ENCODE peak calls at places on chromosomes 13 and 19, in seven cellular contexts. C is IMR-90, V is Peyer's patch, D is H9, Q is neuronal stem cell, J is neural progenitor cell, X is astrocyte. K is an unnamed sample.

GRCh38 chr13:88014527-88014926 is 343.4 kb downstream of the SLITRK5 start:
- DNase-seq in D (no peak), C (no peak), V (no peak), Q (no peak), X (no peak), J (no peak), K (no peak)

GRCh38 chr19:18682807-18683108 is 722 bp upstream of the CRTC1 start:
- DNase-seq in J (no peak), C (no peak), V (no peak), Q (no peak), D (no peak), X (no peak), K (no peak)

GRCh38 chr13:99657848-99658265 is 156.6 kb downstream of the TM9SF2 start:
- DNase-seq in Q (no peak), X (peak; percentile 31), J (peak; percentile 79), D (peak; percentile 68), V (peak; percentile 26), C (no peak), K (peak; percentile 11)

GRCh38 chr13:59263531-59263930 is 900.2 kb downstream of the DIAPH3 start:
- DNase-seq in D (no peak), X (no peak), Q (no peak), J (no peak), V (no peak), C (no peak), K (no peak)

GRCh38 chr13:113660066-113660465 is 2.1 kb upstream of the ATP4B start:
- DNase-seq in J (no peak), X (no peak), C (no peak), V (no peak), D (no peak), Q (no peak), K (no peak)

GRCh38 chr13:54841682-54842081 is 1813.1 kb downstream of the OLFM4 start:
- DNase-seq in V (no peak), Q (no peak), D (no peak), J (no peak), C (no peak), X (no peak), K (no peak)

GRCh38 chr13:111284579-111284978 is 35.9 kb upstream of the TEX29 start:
- DNase-seq in V (no peak), X (no peak), J (no peak), Q (no peak), C (no peak), D (no peak), K (no peak)

GRCh38 chr13:60169239-60170031 is 5.7 kb upstream of the DIAPH3 start:
- DNase-seq in D (no peak), Q (no peak), C (no peak), V (no peak), J (no peak), X (no peak), K (no peak)

GRCh38 chr19:35408284-35409171 is 37.7 kb downstream of the GPR42 start:
- DNase-seq in C (no peak), Q (no peak), V (no peak), D (no peak), X (no peak), J (no peak), K (no peak)

GRCh38 chr19:29010276-29010675 is 202.7 kb downstream of the UQCRFS1 start:
- DNase-seq in J (no peak), Q (no peak), C (no peak), X (no peak), V (no peak), D (no peak), K (no peak)
- H3K9me3 ChIP-seq in J (no peaks in the 10 kb centered on the region), Q (peaks cover 3% of the 10 kb centered on the region), C (no peaks in the 10 kb centered on the region), X (peaks cover 6% of the 10 kb centered on the region), V (no peaks in the 10 kb centered on the region), D (no peaks in the 10 kb centered on the region), K (no peaks in the 10 kb centered on the region)

DNA sequence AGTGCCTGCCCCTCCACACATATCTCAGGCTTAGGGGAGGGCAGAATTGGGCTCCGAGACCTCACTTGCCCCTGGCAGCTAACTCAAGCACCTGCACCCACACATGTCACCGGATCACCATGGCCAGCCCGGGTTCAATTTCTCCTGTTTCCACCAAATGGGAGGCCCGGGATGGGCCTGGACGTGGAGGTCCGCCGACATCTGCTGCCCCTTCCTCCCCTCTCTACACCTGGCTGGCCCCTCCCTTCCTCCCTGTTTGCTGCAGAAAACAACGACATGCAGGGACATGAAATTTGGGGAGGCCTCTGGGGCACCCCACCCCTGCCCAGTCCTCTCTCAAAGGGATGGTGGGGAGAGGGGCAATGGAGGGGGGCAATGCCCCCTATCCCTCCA is 1.3 kb downstream of the PRKD2 start:
- DNase-seq in J (peak; percentile 24), D (no peak), C (no peak), V (peak; percentile 35), Q (no peak), X (no peak), K (no peak)
- H3K27ac ChIP-seq in J (no peak overlapping the region), D (no peak overlapping the region), C (peak overlapping the region; percentile 87), V (peak overlapping the region; percentile 91), Q (no peak overlapping the region), X (peak overlapping the region; percentile 72), K (peak overlapping the region; percentile 92)

DNA sequence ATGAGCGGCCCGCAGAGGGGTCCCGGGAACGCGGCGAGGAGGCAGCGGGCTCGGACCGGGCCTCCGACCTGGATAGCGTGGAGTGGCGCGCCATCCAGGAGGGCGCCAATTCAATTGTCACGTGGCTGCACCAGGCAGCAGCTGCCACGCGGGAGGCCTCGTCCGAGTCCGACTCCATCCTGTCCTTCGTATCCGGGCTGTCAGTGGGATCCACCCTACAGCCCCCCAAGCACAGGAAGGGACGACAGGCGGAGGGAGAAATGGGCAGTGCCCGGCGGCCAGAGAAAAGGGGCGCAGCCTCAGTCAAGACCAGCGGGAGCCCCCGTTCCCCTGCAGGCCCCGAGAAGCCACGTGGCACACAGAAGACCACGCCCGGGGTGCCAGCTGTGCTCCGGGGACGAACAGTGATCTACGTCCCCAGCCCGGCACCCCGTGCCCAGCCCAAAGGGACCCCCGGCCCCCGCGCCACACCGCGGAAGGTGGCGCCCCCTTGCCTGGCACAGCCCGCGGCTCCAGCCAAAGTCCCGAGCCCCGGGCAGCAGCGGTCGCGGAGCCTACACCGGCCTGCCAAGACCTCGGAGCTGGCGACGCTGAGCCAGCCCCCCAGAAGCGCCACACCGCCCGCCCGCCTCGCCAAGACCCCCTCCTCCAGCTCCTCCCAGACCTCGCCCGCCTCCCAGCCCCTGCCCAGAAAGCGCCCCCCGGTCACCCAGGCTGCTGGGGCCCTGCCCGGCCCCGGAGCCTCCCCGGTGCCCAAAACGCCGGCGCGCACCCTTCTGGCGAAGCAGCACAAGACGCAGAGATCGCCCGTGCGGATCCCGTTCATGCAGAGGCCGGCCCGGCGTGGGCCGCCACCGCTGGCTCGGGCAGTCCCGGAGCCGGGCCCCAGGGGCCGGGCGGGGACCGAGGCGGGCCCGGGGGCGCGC is 10.5 kb downstream of the C19orf25 start:
- DNase-seq in C (peak; percentile 37), J (peak; percentile 76), D (no peak), X (no peak), V (no peak), Q (no peak), K (no peak)
- H3K4me1 ChIP-seq in C (peaks cover 21% of the 10 kb centered on the region), J (peaks cover 43% of the 10 kb centered on the region), D (no peaks in the 10 kb centered on the region), X (peaks cover 5% of the 10 kb centered on the region), V (peaks cover 73% of the 10 kb centered on the region), Q (peaks cover 27% of the 10 kb centered on the region), K (peaks cover 56% of the 10 kb centered on the region)

GRCh38 chr19:14843587-14843986 is 5.1 kb downstream of the OR7A10 start:
- DNase-seq in D (no peak), J (no peak), C (no peak), X (no peak), V (no peak), Q (no peak), K (no peak)

GRCh38 chr19:14835011-14835410 is at the start of the genes OR7A5 and OR7C1:
- DNase-seq in V (no peak), C (no peak), J (no peak), X (no peak), Q (no peak), D (no peak), K (no peak)

GRCh38 chr19:14837391-14837790 is 2.4 kb upstream of the OR7A5 start:
- DNase-seq in D (no peak), C (no peak), X (no peak), Q (no peak), V (no peak), J (no peak), K (no peak)

GRCh38 chr19:14843169-14843568 is 5.6 kb downstream of the OR7A10 start:
- DNase-seq in Q (no peak), C (no peak), V (no peak), D (no peak), X (no peak), J (no peak), K (no peak)

DNA sequence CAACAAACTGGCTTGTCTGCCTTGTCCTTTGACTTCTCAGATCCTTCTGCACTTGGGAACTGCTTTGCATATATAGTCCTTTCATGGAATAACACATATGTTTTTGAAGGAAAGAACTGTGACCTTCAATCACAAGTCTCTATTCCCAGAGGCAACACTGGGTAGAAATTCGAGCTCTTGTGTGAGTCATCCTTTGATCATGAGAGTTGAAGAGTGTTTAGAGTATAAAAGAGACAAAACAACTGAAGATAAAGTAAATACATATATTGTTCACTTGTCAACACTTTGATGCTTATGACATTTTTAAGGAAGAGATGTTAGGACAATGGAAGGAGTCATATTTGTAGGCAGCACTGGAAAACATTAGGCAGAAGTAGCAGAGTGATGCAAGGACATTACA is 5.2 kb upstream of the OR7A5 start:
- DNase-seq in V (no peak), J (no peak), D (no peak), C (no peak), Q (no peak), X (no peak), K (no peak)
- H3K9me3 ChIP-seq in V (no peaks in the 10 kb centered on the region), J (no peaks in the 10 kb centered on the region), D (peaks cover 6% of the 10 kb centered on the region), C (peaks cover 3% of the 10 kb centered on the region), Q (peaks cover 2% of the 10 kb centered on the region), X (peaks cover 3% of the 10 kb centered on the region), K (no peaks in the 10 kb centered on the region)

DNA sequence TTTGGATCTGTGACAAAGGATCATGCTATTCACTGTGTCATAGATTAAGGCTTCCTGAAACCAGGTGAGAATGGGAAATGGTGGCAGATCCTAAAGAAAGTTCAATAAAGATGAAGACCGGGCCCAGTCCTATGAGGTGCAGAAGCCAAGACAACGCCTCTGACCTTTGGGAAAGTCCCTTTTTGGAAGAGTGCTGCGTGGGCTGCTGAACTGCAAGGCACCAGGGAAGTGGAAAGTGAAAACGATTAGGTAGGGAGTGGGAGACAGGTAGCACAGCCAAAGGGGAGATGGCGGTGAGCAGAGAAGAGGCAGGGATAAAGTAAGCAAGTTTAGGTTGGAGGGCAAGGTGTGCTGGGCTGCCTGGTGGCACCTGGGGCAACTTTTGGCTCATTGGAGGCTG is 16.3 kb downstream of the MBNL2 start:
- DNase-seq in C (no peak), V (no peak), X (no peak), J (no peak), D (no peak), Q (no peak), K (no peak)
- H3K27ac ChIP-seq in C (peak overlapping the region; percentile 17), V (no peak overlapping the region), X (no peak overlapping the region), J (no peak overlapping the region), D (no peak overlapping the region), Q (no peak overlapping the region), K (no peak overlapping the region)